ENCODE peak calls at places on chromosomes 16 and 17, in seven cellular contexts. F is brain microvascular endothelial cell; G is stimulated activated CD8-positive, alpha-beta memory T cell treated with anti-CD3 and anti-CD28 coated beads, Interleukin-15, amount 100 ng/mL, for 24 hours; X is stimulated activated CD4-positive, alpha-beta T cell treated with anti-CD3 and anti-CD28 coated beads, Interleukin-1b, Interleukin-23, amount 100 ng/mL, for 1 hour; Q is SW480; V is AG04449; I is AG08395. A is an unnamed sample.

GRCh38 chr17:62937636-62938035 is 28.4 kb upstream of the TANC2 start:
- DNase-seq in F (no peak), G (no peak), X (no peak), Q (no peak), V (no peak), I (no peak), A (no peak)

GRCh38 chr16:30997000-30997886 is 12.2 kb downstream of the HSD3B7 start:
- DNase-seq in F (peak), G (peak), X (peak), Q (peak), V (no peak), I (peak), A (peak)

GRCh38 chr16:12078405-12079245 is 102.1 kb downstream of the SNX29 start:
- DNase-seq in F (no peak), G (no peak), X (no peak), Q (no peak), V (no peak), I (no peak), A (no peak)

GRCh38 chr17:38559025-38559879 is 46.5 kb downstream of the SRCIN1 start:
- DNase-seq in F (peak), G (peak), X (peak), Q (peak), V (no peak), I (peak), A (peak)

GRCh38 chr16:88578446-88579313 is 8.5 kb downstream of the ZC3H18 start:
- DNase-seq in F (no peak), G (no peak), X (no peak), Q (no peak), V (no peak), I (no peak), A (no peak)

GRCh38 chr17:14214271-14214670 is 22.4 kb downstream of the CDRT15 start:
- DNase-seq in F (no peak), G (no peak), X (no peak), Q (no peak), V (no peak), I (peak), A (peak)

GRCh38 chr16:24971718-24972117 is 43.5 kb downstream of the ARHGAP17 start:
- DNase-seq in F (no peak), G (no peak), X (no peak), Q (no peak), V (no peak), I (no peak), A (no peak)

GRCh38 chr17:75400326-75400939 is 5.0 kb downstream of the GRB2 start:
- DNase-seq in F (no peak), G (no peak), X (no peak), Q (no peak), V (no peak), I (no peak), A (no peak)

GRCh38 chr16:89371968-89372634 is 118.3 kb downstream of the ANKRD11 start:
- DNase-seq in F (peak), G (no peak), X (no peak), Q (no peak), V (no peak), I (no peak), A (no peak)

GRCh38 chr16:69435977-69436729 is 11.7 kb downstream of the CYB5B start:
- DNase-seq in F (no peak), G (no peak), X (no peak), Q (no peak), V (no peak), I (no peak), A (no peak)

GRCh38 chr16:84138824-84139627 is 6.0 kb downstream of the HSDL1 start:
- DNase-seq in F (no peak), G (no peak), X (no peak), Q (peak), V (no peak), I (peak), A (no peak)

GRCh38 chr17:51351890-51352289 is 91.5 kb downstream of the UTP18 start:
- DNase-seq in F (no peak), G (no peak), X (no peak), Q (no peak), V (no peak), I (peak), A (no peak)